ENCODE peak calls at places on chromosomes 12 and 14, in five cellular contexts. One of them, this sample, is unnamed. For H3K4me1, the result is how much of the 10 kb centered on the place peaks cover.

GRCh38 chr12:123696641-123697040 is 15.5 kb upstream of the ATP6V0A2 start:
- DNase-seq in ovary: no peak
- DNase-seq in aorta: no peak
- DNase-seq in endothelial cell of umbilical vein: no peak
- DNase-seq in mesenchymal stem cell: no peak
- DNase-seq in this sample: peak

GRCh38 chr12:76621582-76622024 is 62.0 kb upstream of the OSBPL8 start:
- DNase-seq in ovary: peak
- DNase-seq in endothelial cell of umbilical vein: peak
- DNase-seq in mesenchymal stem cell: peak
- DNase-seq in aorta: peak
- DNase-seq in this sample: peak

GRCh38 chr12:117352260-117352659 is 9.2 kb downstream of the NOS1 start:
- DNase-seq in ovary: no peak
- DNase-seq in mesenchymal stem cell: no peak
- DNase-seq in endothelial cell of umbilical vein: no peak
- DNase-seq in aorta: no peak
- DNase-seq in this sample: no peak

GRCh38 chr12:1107669-1108068 is 116.6 kb downstream of the ERC1 start:
- DNase-seq in ovary: no peak
- DNase-seq in endothelial cell of umbilical vein: no peak
- DNase-seq in mesenchymal stem cell: no peak
- DNase-seq in aorta: no peak
- DNase-seq in this sample: no peak

GRCh38 chr12:119699199-119699765 is 31.3 kb downstream of the PRKAB1 start:
- DNase-seq in endothelial cell of umbilical vein: no peak
- DNase-seq in ovary: no peak
- DNase-seq in mesenchymal stem cell: no peak
- DNase-seq in aorta: no peak
- DNase-seq in this sample: no peak

GRCh38 chr14:37275963-37276362 is 78.2 kb downstream of the MIPOL1 start:
- DNase-seq in mesenchymal stem cell: no peak
- DNase-seq in aorta: no peak
- DNase-seq in endothelial cell of umbilical vein: no peak
- DNase-seq in ovary: no peak
- DNase-seq in this sample: no peak

GRCh38 chr14:68619805-68620574 is 172.9 kb downstream of the ZFP36L1 start:
- DNase-seq in aorta: no peak
- DNase-seq in mesenchymal stem cell: peak
- DNase-seq in ovary: no peak
- DNase-seq in endothelial cell of umbilical vein: no peak
- DNase-seq in this sample: no peak

GRCh38 chr14:90756755-90757345 is 59.4 kb downstream of the TTC7B start:
- DNase-seq in endothelial cell of umbilical vein: no peak
- DNase-seq in ovary: no peak
- DNase-seq in aorta: no peak
- DNase-seq in mesenchymal stem cell: no peak
- DNase-seq in this sample: no peak

GRCh38 chr14:77006127-77006526 is 22.4 kb downstream of the IRF2BPL start:
- DNase-seq in mesenchymal stem cell: no peak
- DNase-seq in endothelial cell of umbilical vein: no peak
- DNase-seq in ovary: no peak
- DNase-seq in aorta: no peak
- DNase-seq in this sample: no peak

GRCh38 chr14:26282578-26282977 is 315.3 kb downstream of the NOVA1 start:
- DNase-seq in endothelial cell of umbilical vein: no peak
- DNase-seq in ovary: no peak
- DNase-seq in aorta: no peak
- DNase-seq in mesenchymal stem cell: no peak
- DNase-seq in this sample: no peak

GRCh38 chr12:10557766-10558165 is 52.1 kb downstream of the EIF2S3B start:
- DNase-seq in aorta: no peak
- DNase-seq in endothelial cell of umbilical vein: no peak
- DNase-seq in mesenchymal stem cell: no peak
- DNase-seq in ovary: no peak
- DNase-seq in this sample: no peak

GRCh38 chr12:50581226-50582184 is 76.7 kb downstream of the DIP2B start:
- DNase-seq in mesenchymal stem cell: peak
- DNase-seq in endothelial cell of umbilical vein: no peak
- DNase-seq in aorta: no peak
- DNase-seq in ovary: no peak
- DNase-seq in this sample: no peak

GRCh38 chr12:3551386-3551785 is 60.4 kb downstream of the PRMT8 start:
- DNase-seq in endothelial cell of umbilical vein: no peak
- DNase-seq in ovary: peak
- DNase-seq in aorta: no peak
- DNase-seq in mesenchymal stem cell: no peak
- DNase-seq in this sample: no peak

GRCh38 chr14:93014038-93015023 is 91.4 kb downstream of the CHGA start:
- DNase-seq in ovary: no peak
- DNase-seq in aorta: no peak
- DNase-seq in mesenchymal stem cell: no peak
- DNase-seq in endothelial cell of umbilical vein: peak
- DNase-seq in this sample: no peak

GRCh38 chr14:81164167-81164774 is 56.5 kb downstream of the GTF2A1 start:
- DNase-seq in endothelial cell of umbilical vein: peak
- DNase-seq in mesenchymal stem cell: peak
- DNase-seq in aorta: peak
- DNase-seq in ovary: no peak
- DNase-seq in this sample: peak

GRCh38 chr14:41586237-41586636 is 20.4 kb upstream of the LRFN5 start:
- DNase-seq in endothelial cell of umbilical vein: no peak
- DNase-seq in mesenchymal stem cell: no peak
- DNase-seq in ovary: no peak
- DNase-seq in aorta: no peak
- DNase-seq in this sample: no peak

GRCh38 chr14:47526591-47527244 is 148.7 kb downstream of the MDGA2 start:
- DNase-seq in mesenchymal stem cell: no peak
- DNase-seq in aorta: no peak
- DNase-seq in endothelial cell of umbilical vein: no peak
- DNase-seq in ovary: no peak
- DNase-seq in this sample: no peak

GRCh38 chr14:48350971-48351370 is 675.6 kb upstream of the MDGA2 start:
- DNase-seq in mesenchymal stem cell: peak
- DNase-seq in aorta: no peak
- DNase-seq in endothelial cell of umbilical vein: no peak
- DNase-seq in ovary: no peak
- DNase-seq in this sample: no peak

GRCh38 chr14:71529855-71530254 is 402.4 kb upstream of the RGS6 start:
- DNase-seq in endothelial cell of umbilical vein: no peak
- DNase-seq in aorta: peak
- DNase-seq in mesenchymal stem cell: no peak
- DNase-seq in ovary: peak
- DNase-seq in this sample: no peak

GRCh38 chr14:90785474-90785873 is 30.8 kb downstream of the TTC7B start:
- DNase-seq in mesenchymal stem cell: no peak
- DNase-seq in aorta: peak
- DNase-seq in ovary: peak
- DNase-seq in endothelial cell of umbilical vein: peak
- DNase-seq in this sample: no peak

GRCh38 chr14:24172261-24172860 is 481 bp downstream of the REC8 start:
- DNase-seq in mesenchymal stem cell: no peak
- DNase-seq in endothelial cell of umbilical vein: no peak
- DNase-seq in aorta: no peak
- DNase-seq in ovary: no peak
- DNase-seq in this sample: no peak

GRCh38 chr14:24165785-24166184 is 4.7 kb downstream of the IRF9 start:
- DNase-seq in endothelial cell of umbilical vein: no peak
- DNase-seq in mesenchymal stem cell: no peak
- DNase-seq in ovary: no peak
- DNase-seq in aorta: no peak
- DNase-seq in this sample: no peak

GRCh38 chr14:24171422-24172260 is at the start of gene REC8:
- DNase-seq in aorta: peak
- DNase-seq in ovary: peak
- DNase-seq in mesenchymal stem cell: peak
- DNase-seq in endothelial cell of umbilical vein: peak
- DNase-seq in this sample: peak

GRCh38 chr14:24164591-24164991 is 3.5 kb downstream of the IRF9 start:
- DNase-seq in ovary: no peak
- DNase-seq in aorta: no peak
- DNase-seq in mesenchymal stem cell: no peak
- DNase-seq in endothelial cell of umbilical vein: no peak
- DNase-seq in this sample: no peak

GRCh38 chr14:24167527-24168114 is 4.3 kb upstream of the REC8 start:
- DNase-seq in mesenchymal stem cell: no peak
- DNase-seq in endothelial cell of umbilical vein: no peak
- DNase-seq in aorta: no peak
- DNase-seq in ovary: no peak
- DNase-seq in this sample: no peak
- H3K27ac ChIP-seq in mesenchymal stem cell: no peak
- H3K27ac ChIP-seq in endothelial cell of umbilical vein: no peak
- H3K27ac ChIP-seq in aorta: no peak
- H3K27ac ChIP-seq in ovary: no peak
- H3K27ac ChIP-seq in this sample: no peak

GRCh38 chr14:61699092-61699491 is 3.8 kb downstream of the HIF1A start:
- DNase-seq in mesenchymal stem cell: no peak
- DNase-seq in ovary: no peak
- DNase-seq in endothelial cell of umbilical vein: no peak
- DNase-seq in aorta: no peak
- DNase-seq in this sample: no peak

GRCh38 chr14:61696753-61697318 is 1.5 kb downstream of the HIF1A start:
- DNase-seq in ovary: no peak
- DNase-seq in aorta: no peak
- DNase-seq in mesenchymal stem cell: no peak
- DNase-seq in endothelial cell of umbilical vein: peak
- DNase-seq in this sample: no peak

GRCh38 chr14:61700104-61700886 is 5.0 kb downstream of the HIF1A start:
- DNase-seq in endothelial cell of umbilical vein: peak
- DNase-seq in ovary: no peak
- DNase-seq in aorta: no peak
- DNase-seq in mesenchymal stem cell: no peak
- DNase-seq in this sample: no peak

GRCh38 chr14:61695695-61696527 is 598 bp downstream of the HIF1A start:
- DNase-seq in endothelial cell of umbilical vein: peak
- DNase-seq in aorta: peak
- DNase-seq in mesenchymal stem cell: peak
- DNase-seq in ovary: peak
- DNase-seq in this sample: peak

DNA sequence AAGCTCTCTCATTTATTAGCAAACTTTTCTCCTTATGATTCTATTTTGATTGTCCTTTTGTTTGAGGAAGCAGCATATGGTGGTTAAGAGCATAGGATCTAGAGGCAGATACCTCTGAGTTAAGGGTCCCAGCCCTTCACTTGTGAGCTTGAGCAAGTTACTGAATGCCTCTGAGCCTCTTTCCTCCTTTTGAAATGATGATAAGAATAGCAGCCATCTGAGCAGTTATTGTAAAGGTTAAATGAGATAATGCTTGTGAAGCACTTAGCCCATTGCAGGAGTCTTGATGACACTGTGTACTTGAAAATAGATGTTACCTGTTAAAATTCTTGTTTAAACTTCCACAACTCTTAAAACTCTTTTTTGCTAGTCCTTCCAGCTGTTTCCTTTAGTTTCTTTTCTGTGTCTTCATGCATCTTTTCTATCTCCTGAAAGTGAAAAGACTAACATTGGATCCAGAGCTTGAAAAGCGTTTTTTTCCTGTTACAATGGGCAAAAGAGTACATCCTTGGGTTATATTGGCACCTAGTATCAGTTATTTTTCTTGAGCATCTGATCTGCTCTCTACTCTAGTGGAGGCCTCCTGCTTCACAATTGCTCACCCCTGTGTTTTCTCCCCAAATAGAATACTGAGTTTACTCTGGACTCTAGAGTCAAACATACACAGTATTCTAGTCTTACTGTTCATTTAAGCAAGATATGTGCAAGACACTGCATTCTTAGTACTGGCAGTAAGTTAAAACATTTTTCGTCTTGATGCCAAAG is 3.1 kb downstream of the HIF1A start:
- DNase-seq in endothelial cell of umbilical vein: peak
- DNase-seq in mesenchymal stem cell: no peak
- DNase-seq in aorta: no peak
- DNase-seq in ovary: no peak
- DNase-seq in this sample: no peak
- H3K4me1 ChIP-seq in endothelial cell of umbilical vein: under half
- H3K4me1 ChIP-seq in mesenchymal stem cell: under half
- H3K4me1 ChIP-seq in aorta: under half
- H3K4me1 ChIP-seq in ovary: under half
- H3K4me1 ChIP-seq in this sample: under half

GRCh38 chr14:101476258-101476930 is 84.9 kb upstream of the DIO3 start:
- DNase-seq in ovary: peak
- DNase-seq in aorta: no peak
- DNase-seq in endothelial cell of umbilical vein: no peak
- DNase-seq in mesenchymal stem cell: no peak
- DNase-seq in this sample: peak

GRCh38 chr14:101473795-101474562 is 87.3 kb upstream of the DIO3 start:
- DNase-seq in ovary: no peak
- DNase-seq in aorta: no peak
- DNase-seq in mesenchymal stem cell: no peak
- DNase-seq in endothelial cell of umbilical vein: no peak
- DNase-seq in this sample: no peak

GRCh38 chr14:101474563-101475467 is 86.5 kb upstream of the DIO3 start:
- DNase-seq in endothelial cell of umbilical vein: no peak
- DNase-seq in ovary: no peak
- DNase-seq in aorta: no peak
- DNase-seq in mesenchymal stem cell: no peak
- DNase-seq in this sample: no peak

GRCh38 chr14:101476931-101477553 is 84.3 kb upstream of the DIO3 start:
- DNase-seq in mesenchymal stem cell: no peak
- DNase-seq in endothelial cell of umbilical vein: no peak
- DNase-seq in ovary: no peak
- DNase-seq in aorta: no peak
- DNase-seq in this sample: peak

DNA sequence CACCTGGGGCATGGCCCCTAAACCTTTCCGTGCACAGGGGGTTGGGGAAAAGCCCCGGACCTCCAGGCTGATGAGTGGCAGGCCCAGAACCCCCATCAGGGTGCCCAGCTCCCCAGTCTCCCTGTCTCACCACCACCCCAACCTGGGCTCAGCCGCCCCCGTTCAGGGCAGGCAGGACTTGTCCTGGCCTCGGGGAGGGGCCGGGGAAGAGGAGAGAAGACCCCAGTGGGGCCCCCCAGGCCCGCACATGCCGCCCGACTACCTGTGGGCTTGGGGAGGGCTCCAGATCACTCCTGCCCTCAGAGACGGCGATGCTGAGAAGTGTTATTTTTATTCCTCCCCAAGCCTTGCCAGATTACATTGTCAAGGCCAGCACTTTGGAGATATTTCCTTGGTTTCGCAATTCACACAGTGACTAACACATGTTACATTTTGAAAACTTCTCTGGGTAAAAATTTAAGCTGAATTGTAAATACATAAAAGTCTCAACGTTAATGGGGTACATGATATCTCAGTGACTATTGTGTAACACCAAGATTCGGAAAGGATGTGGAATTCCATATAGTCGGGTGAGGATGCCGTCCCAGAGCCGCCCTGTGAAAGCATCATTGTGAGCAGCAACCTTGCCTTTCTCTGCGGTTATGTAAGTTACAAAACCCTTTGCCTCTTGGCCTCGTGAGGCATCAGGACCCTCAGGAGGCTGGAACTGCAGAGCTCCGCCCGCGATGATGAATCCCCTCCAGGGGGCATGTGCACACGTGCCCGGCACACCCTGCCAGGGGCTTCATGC is 85.6 kb upstream of the DIO3 start:
- DNase-seq in aorta: no peak
- DNase-seq in endothelial cell of umbilical vein: no peak
- DNase-seq in mesenchymal stem cell: no peak
- DNase-seq in ovary: peak
- DNase-seq in this sample: peak
- H3K4me3 ChIP-seq in aorta: no peak
- H3K4me3 ChIP-seq in endothelial cell of umbilical vein: no peak
- H3K4me3 ChIP-seq in mesenchymal stem cell: no peak
- H3K4me3 ChIP-seq in ovary: peak
- H3K4me3 ChIP-seq in this sample: no peak

GRCh38 chr14:33792387-33793368 is 158.2 kb downstream of the EGLN3 start:
- DNase-seq in aorta: peak
- DNase-seq in ovary: peak
- DNase-seq in endothelial cell of umbilical vein: peak
- DNase-seq in mesenchymal stem cell: peak
- DNase-seq in this sample: peak
- H3K27ac ChIP-seq in aorta: no peak
- H3K27ac ChIP-seq in ovary: no peak
- H3K27ac ChIP-seq in endothelial cell of umbilical vein: no peak
- H3K27ac ChIP-seq in mesenchymal stem cell: no peak
- H3K27ac ChIP-seq in this sample: no peak

This sample was measured in small intestine.